ENCODE peak calls at places on chromosomes 6 and 20, in five cellular contexts. N, F, U, O and Y are unnamed samples.
A peak's percentile ranks its signal among the peaks of the same experiment; 100 is the strongest.

GRCh38 chr20:45098096-45098773 is 2.7 kb downstream of the KCNS1 start:
- DNase-seq in N (peak; percentile 71), U (peak; percentile 39), O (peak; percentile 82), F (peak; percentile 39), Y (no peak)

GRCh38 chr6:119129148-119129967 is 50.9 kb upstream of the FAM184A start:
- DNase-seq in F (peak; percentile 87), O (peak; percentile 62), U (no peak), N (peak; percentile 50), Y (no peak)

GRCh38 chr6:25229671-25230321 is 49.4 kb upstream of the CARMIL1 start:
- DNase-seq in F (peak; percentile 71), U (no peak), O (peak; percentile 67), N (no peak), Y (no peak)

GRCh38 chr20:5935384-5935783 is 14.9 kb downstream of the TRMT6 start:
- DNase-seq in U (no peak), O (no peak), N (no peak), F (no peak), Y (no peak)

GRCh38 chr20:43895235-43895634 is 19.4 kb upstream of the TOX2 start:
- DNase-seq in U (no peak), O (no peak), F (peak; percentile 68), N (no peak), Y (no peak)

GRCh38 chr20:58078741-58079522 is 149.5 kb downstream of the ANKRD60 start:
- DNase-seq in U (no peak), N (no peak), O (peak; percentile 53), F (peak; percentile 48), Y (no peak)

GRCh38 chr20:33470866-33471265 is 19.0 kb upstream of the CBFA2T2 start:
- DNase-seq in N (no peak), O (no peak), U (no peak), F (no peak), Y (no peak)

GRCh38 chr6:33696538-33697518 is 14.7 kb downstream of the UQCC2 start:
- DNase-seq in U (no peak), O (no peak), F (peak; percentile 73), N (peak; percentile 40), Y (peak; percentile 54)

GRCh38 chr6:159679091-159680077 is 13.7 kb downstream of the SOD2 start:
- DNase-seq in U (no peak), O (no peak), N (no peak), F (peak; percentile 39), Y (no peak)

GRCh38 chr6:37175332-37176267 is 5.6 kb downstream of the PIM1 start:
- DNase-seq in U (no peak), O (no peak), F (no peak), N (no peak), Y (no peak)

GRCh38 chr6:684831-685636 is 7.9 kb downstream of the EXOC2 start:
- DNase-seq in F (peak; percentile 79), U (no peak), N (no peak), O (no peak), Y (no peak)